ENCODE peak calls at places on chromosomes 2 and 18, in nine cellular contexts. One of them, this sample, is unnamed.
A peak's percentile ranks its signal among the peaks of the same experiment; 100 is the strongest.

GRCh38 chr2:3603536-3604206 is 8.8 kb downstream of the COLEC11 start:
- DNase-seq in endothelial cell: no peak
- DNase-seq in activated naive CD8-positive, alpha-beta T cell treated with anti-CD3 and anti-CD28 coated beads, Interleukin-2, amount 10 ng/mL, durations not matched to agents 7 days and 5 days: peak; percentile 24
- DNase-seq in lower lobe of right lung: no peak
- DNase-seq in neural progenitor cell: no peak
- DNase-seq in progenitor cell of endocrine pancreas: no peak
- DNase-seq in activated CD4-positive, alpha-beta T cell treated with anti-CD3 and anti-CD28 coated beads for 1 hour: no peak
- DNase-seq in activated T-helper 1 cell treated with anti-CD3 and anti-CD28 coated beads, Interleukin-2, amount 50 U/mL, for 16 hours: no peak
- DNase-seq in Ammon's horn: no peak
- DNase-seq in this sample: no peak

GRCh38 chr18:62829936-62830335 is 114.6 kb downstream of the PHLPP1 start:
- DNase-seq in Ammon's horn: no peak
- DNase-seq in activated CD4-positive, alpha-beta T cell treated with anti-CD3 and anti-CD28 coated beads for 1 hour: no peak
- DNase-seq in activated T-helper 1 cell treated with anti-CD3 and anti-CD28 coated beads, Interleukin-2, amount 50 U/mL, for 16 hours: no peak
- DNase-seq in endothelial cell: no peak
- DNase-seq in neural progenitor cell: no peak
- DNase-seq in lower lobe of right lung: no peak
- DNase-seq in activated naive CD8-positive, alpha-beta T cell treated with anti-CD3 and anti-CD28 coated beads, Interleukin-2, amount 10 ng/mL, durations not matched to agents 7 days and 5 days: no peak
- DNase-seq in progenitor cell of endocrine pancreas: no peak
- DNase-seq in this sample: no peak

GRCh38 chr18:73151086-73151485 is 283.3 kb upstream of the NETO1 start:
- DNase-seq in activated naive CD8-positive, alpha-beta T cell treated with anti-CD3 and anti-CD28 coated beads, Interleukin-2, amount 10 ng/mL, durations not matched to agents 7 days and 5 days: no peak
- DNase-seq in Ammon's horn: no peak
- DNase-seq in neural progenitor cell: no peak
- DNase-seq in endothelial cell: no peak
- DNase-seq in activated CD4-positive, alpha-beta T cell treated with anti-CD3 and anti-CD28 coated beads for 1 hour: no peak
- DNase-seq in activated T-helper 1 cell treated with anti-CD3 and anti-CD28 coated beads, Interleukin-2, amount 50 U/mL, for 16 hours: no peak
- DNase-seq in lower lobe of right lung: no peak
- DNase-seq in progenitor cell of endocrine pancreas: no peak
- DNase-seq in this sample: no peak

GRCh38 chr2:98881153-98881650 is 54.8 kb downstream of the CRACDL start:
- DNase-seq in lower lobe of right lung: no peak
- DNase-seq in activated T-helper 1 cell treated with anti-CD3 and anti-CD28 coated beads, Interleukin-2, amount 50 U/mL, for 16 hours: no peak
- DNase-seq in Ammon's horn: no peak
- DNase-seq in progenitor cell of endocrine pancreas: no peak
- DNase-seq in neural progenitor cell: no peak
- DNase-seq in activated naive CD8-positive, alpha-beta T cell treated with anti-CD3 and anti-CD28 coated beads, Interleukin-2, amount 10 ng/mL, durations not matched to agents 7 days and 5 days: no peak
- DNase-seq in activated CD4-positive, alpha-beta T cell treated with anti-CD3 and anti-CD28 coated beads for 1 hour: no peak
- DNase-seq in endothelial cell: no peak
- DNase-seq in this sample: no peak

GRCh38 chr2:121368155-121368554 is 83.2 kb upstream of the TFCP2L1 start:
- DNase-seq in activated T-helper 1 cell treated with anti-CD3 and anti-CD28 coated beads, Interleukin-2, amount 50 U/mL, for 16 hours: no peak
- DNase-seq in activated naive CD8-positive, alpha-beta T cell treated with anti-CD3 and anti-CD28 coated beads, Interleukin-2, amount 10 ng/mL, durations not matched to agents 7 days and 5 days: no peak
- DNase-seq in endothelial cell: no peak
- DNase-seq in neural progenitor cell: no peak
- DNase-seq in Ammon's horn: no peak
- DNase-seq in lower lobe of right lung: no peak
- DNase-seq in progenitor cell of endocrine pancreas: no peak
- DNase-seq in activated CD4-positive, alpha-beta T cell treated with anti-CD3 and anti-CD28 coated beads for 1 hour: no peak
- DNase-seq in this sample: no peak

GRCh38 chr2:124024491-124025348 is at the start of gene CNTNAP5:
- DNase-seq in progenitor cell of endocrine pancreas: peak; percentile 79
- DNase-seq in endothelial cell: peak; percentile 89
- DNase-seq in lower lobe of right lung: peak; percentile 65
- DNase-seq in activated naive CD8-positive, alpha-beta T cell treated with anti-CD3 and anti-CD28 coated beads, Interleukin-2, amount 10 ng/mL, durations not matched to agents 7 days and 5 days: peak; percentile 57
- DNase-seq in neural progenitor cell: peak; percentile 95
- DNase-seq in activated CD4-positive, alpha-beta T cell treated with anti-CD3 and anti-CD28 coated beads for 1 hour: no peak
- DNase-seq in Ammon's horn: peak; percentile 63
- DNase-seq in activated T-helper 1 cell treated with anti-CD3 and anti-CD28 coated beads, Interleukin-2, amount 50 U/mL, for 16 hours: no peak
- DNase-seq in this sample: peak; percentile 20

GRCh38 chr2:240503848-240504247 is 53.9 kb downstream of the ANKMY1 start:
- DNase-seq in activated T-helper 1 cell treated with anti-CD3 and anti-CD28 coated beads, Interleukin-2, amount 50 U/mL, for 16 hours: no peak
- DNase-seq in Ammon's horn: no peak
- DNase-seq in activated naive CD8-positive, alpha-beta T cell treated with anti-CD3 and anti-CD28 coated beads, Interleukin-2, amount 10 ng/mL, durations not matched to agents 7 days and 5 days: no peak
- DNase-seq in lower lobe of right lung: peak; percentile 24
- DNase-seq in activated CD4-positive, alpha-beta T cell treated with anti-CD3 and anti-CD28 coated beads for 1 hour: no peak
- DNase-seq in endothelial cell: no peak
- DNase-seq in progenitor cell of endocrine pancreas: no peak
- DNase-seq in neural progenitor cell: no peak
- DNase-seq in this sample: no peak

GRCh38 chr18:61578846-61579245 is 245.6 kb downstream of the CDH20 start:
- DNase-seq in activated naive CD8-positive, alpha-beta T cell treated with anti-CD3 and anti-CD28 coated beads, Interleukin-2, amount 10 ng/mL, durations not matched to agents 7 days and 5 days: no peak
- DNase-seq in progenitor cell of endocrine pancreas: no peak
- DNase-seq in activated T-helper 1 cell treated with anti-CD3 and anti-CD28 coated beads, Interleukin-2, amount 50 U/mL, for 16 hours: no peak
- DNase-seq in endothelial cell: no peak
- DNase-seq in neural progenitor cell: no peak
- DNase-seq in activated CD4-positive, alpha-beta T cell treated with anti-CD3 and anti-CD28 coated beads for 1 hour: no peak
- DNase-seq in lower lobe of right lung: no peak
- DNase-seq in Ammon's horn: no peak
- DNase-seq in this sample: no peak

This sample was measured in globus pallidus.